ENCODE peak calls at places on chromosomes 11 and 22, in four cellular contexts. F, K, S and O are unnamed samples.
A peak's percentile ranks its signal among the peaks of the same experiment; 100 is the strongest.

GRCh38 chr11:72091292-72091691 is 10.6 kb downstream of the LRRC51 start:
- DNase-seq in F (peak; percentile 48), K (peak; percentile 70), S (peak; percentile 70), O (peak; percentile 70)

GRCh38 chr11:102733232-102733875 is 8.6 kb upstream of the MMP8 start:
- DNase-seq in F (no peak), K (peak; percentile 66), S (peak; percentile 65), O (peak; percentile 62)

GRCh38 chr22:19691007-19691720 is 23.1 kb upstream of the SEPTIN5 start:
- DNase-seq in F (no peak), K (no peak), S (no peak), O (no peak)

GRCh38 chr11:130847517-130847916 is 68.8 kb downstream of the SNX19 start:
- DNase-seq in F (no peak), K (peak; percentile 96), S (no peak), O (peak; percentile 79)

GRCh38 chr22:19547620-19548019 is 23.4 kb upstream of the CLDN5 start:
- DNase-seq in F (no peak), K (no peak), S (no peak), O (no peak)

GRCh38 chr11:1308745-1309497 is 511 bp downstream of the TOLLIP start:
- DNase-seq in F (no peak), K (no peak), S (no peak), O (peak; percentile 7)

GRCh38 chr11:93490996-93491618 is 52.1 kb downstream of the SMCO4 start:
- DNase-seq in F (no peak), K (no peak), S (no peak), O (no peak)

GRCh38 chr11:60840711-60841430 is 1.0 kb upstream of the CCDC86 start:
- DNase-seq in F (no peak), K (peak; percentile 96), S (no peak), O (peak; percentile 95)

GRCh38 chr11:1655168-1656060 is 25.8 kb downstream of the KRTAP5-5 start:
- DNase-seq in F (no peak), K (no peak), S (no peak), O (no peak)

GRCh38 chr22:46477967-46478635 is 59.3 kb downstream of the CELSR1 start:
- DNase-seq in F (no peak), K (no peak), S (no peak), O (no peak)

GRCh38 chr11:69704508-69705245 is 855 bp upstream of the FGF19 start:
- DNase-seq in F (no peak), K (peak; percentile 11), S (peak; percentile 80), O (no peak)

GRCh38 chr11:13098890-13099289 is 89.8 kb downstream of the RASSF10 start:
- DNase-seq in F (no peak), K (no peak), S (no peak), O (no peak)

GRCh38 chr22:41949297-41949965 is 2.5 kb upstream of the CENPM start:
- DNase-seq in F (no peak), K (no peak), S (no peak), O (no peak)

GRCh38 chr11:64845125-64845735 is 777 bp upstream of the CDC42BPG start:
- DNase-seq in F (no peak), K (no peak), S (no peak), O (no peak)

GRCh38 chr11:76752321-76753175 is 30.6 kb upstream of the TSKU start:
- DNase-seq in F (no peak), K (peak; percentile 91), S (no peak), O (peak; percentile 97)

GRCh38 chr11:134838708-134839107 is 426.7 kb upstream of the B3GAT1 start:
- DNase-seq in F (no peak), K (no peak), S (no peak), O (no peak)

GRCh38 chr11:13972033-13972910 is 9.7 kb downstream of the SPON1 start:
- DNase-seq in F (no peak), K (no peak), S (no peak), O (peak; percentile 80)

GRCh38 chr11:8767466-8768142 is 85.0 kb downstream of the RPL27A start:
- DNase-seq in F (no peak), K (peak; percentile 80), S (no peak), O (no peak)

GRCh38 chr11:86577663-86578636 is 94.5 kb downstream of the ME3 start:
- DNase-seq in F (no peak), K (peak; percentile 92), S (no peak), O (peak; percentile 98)

GRCh38 chr11:2792376-2793250 is 92.8 kb upstream of the KCNQ1OT1 start:
- DNase-seq in F (no peak), K (no peak), S (peak; percentile 2), O (no peak)

GRCh38 chr22:36808611-36809344 is 8.1 kb downstream of the PVALB start:
- DNase-seq in F (no peak), K (no peak), S (no peak), O (no peak)

GRCh38 chr11:11308249-11308648 is 44.8 kb downstream of the CSNK2A3 start:
- DNase-seq in F (no peak), K (no peak), S (no peak), O (no peak)

GRCh38 chr11:44564653-44565007 is 833 bp upstream of the CD82 start:
- DNase-seq in F (no peak), K (peak; percentile 86), S (peak; percentile 27), O (peak; percentile 82)

GRCh38 chr11:40924915-40925314 is 534.5 kb downstream of the LRRC4C start:
- DNase-seq in F (no peak), K (no peak), S (no peak), O (no peak)

GRCh38 chr11:133917921-133918605 is 38.7 kb downstream of the IGSF9B start:
- DNase-seq in F (no peak), K (no peak), S (peak; percentile 56), O (no peak)

GRCh38 chr11:66639066-66639813 is 737 bp downstream of the RBM4 start:
- DNase-seq in F (peak; percentile 51), K (peak; percentile 56), S (no peak), O (peak; percentile 62)

GRCh38 chr11:74322667-74323066 is 11.2 kb upstream of the P4HA3 start:
- DNase-seq in F (no peak), K (peak; percentile 15), S (no peak), O (peak; percentile 95)

GRCh38 chr11:2662024-2662312 is 37.8 kb downstream of the KCNQ1OT1 start:
- DNase-seq in F (no peak), K (no peak), S (no peak), O (no peak)

GRCh38 chr11:19730373-19730772 is 17.7 kb downstream of the NAV2 start:
- DNase-seq in F (no peak), K (no peak), S (no peak), O (no peak)